ENCODE peak calls at places on chromosomes 2 and 18, in ten cellular contexts. G is naive thymus-derived CD4-positive, alpha-beta T cell; X is ureter; L is cardiac muscle cell; F is D341Med; Z is amniotic stem cell; T is activated T-helper 1 cell treated with Interleukin-2 at 50 U/mL for 16 hours; D is stromal cell of bone marrow; Q is uterus; S is activated naive CD4-positive, alpha-beta T cell. Y is an unnamed sample.
A peak's percentile ranks its signal among the peaks of the same experiment; 100 is the strongest.

GRCh38 chr2:174553811-174554493 is 43.7 kb downstream of the WIPF1 start:
- DNase-seq in Z (no peak), L (no peak), T (no peak), Q (no peak), F (no peak), S (no peak), X (no peak), D (no peak), G (no peak), Y (no peak)

GRCh38 chr2:152247337-152247695 is 71.8 kb upstream of the STAM2 start:
- DNase-seq in L (no peak), Q (no peak), F (no peak), D (peak; percentile 41), S (no peak), T (no peak), G (no peak), Z (no peak), X (no peak), Y (no peak)

GRCh38 chr2:45273412-45274189 is 264.3 kb upstream of the SIX2 start:
- DNase-seq in Z (no peak), L (no peak), Q (no peak), G (no peak), F (no peak), X (no peak), S (no peak), D (no peak), T (no peak), Y (no peak)

GRCh38 chr2:97732436-97733340 is 19.3 kb downstream of the ZAP70 start:
- DNase-seq in Z (no peak), T (no peak), Q (no peak), X (no peak), F (no peak), S (no peak), G (no peak), L (no peak), D (no peak), Y (no peak)

GRCh38 chr2:224178085-224178484 is 139.0 kb upstream of the SERPINE2 start:
- DNase-seq in F (no peak), Z (no peak), G (no peak), X (no peak), D (no peak), Q (no peak), L (peak; percentile 63), S (no peak), T (no peak), Y (no peak)

GRCh38 chr18:23281626-23282436 is 146.5 kb downstream of the CABLES1 start:
- DNase-seq in X (peak; percentile 48), D (peak; percentile 54), Z (peak; percentile 86), Q (no peak), F (no peak), T (no peak), L (peak; percentile 17), G (no peak), S (no peak), Y (no peak)

GRCh38 chr2:191566347-191566746 is 111.6 kb upstream of the NABP1 start:
- DNase-seq in L (peak; percentile 73), S (peak; percentile 50), T (peak; percentile 32), Q (peak; percentile 18), D (peak; percentile 28), F (peak; percentile 64), Z (peak; percentile 48), X (peak; percentile 51), G (peak; percentile 31), Y (peak; percentile 42)

GRCh38 chr2:30686669-30687068 is 120.6 kb downstream of the CAPN13 start:
- DNase-seq in S (no peak), T (no peak), G (no peak), Q (no peak), F (no peak), D (no peak), X (no peak), L (no peak), Z (no peak), Y (no peak)

GRCh38 chr18:79410731-79411613 is 15.2 kb downstream of the NFATC1 start:
- DNase-seq in S (no peak), D (no peak), F (no peak), X (no peak), G (no peak), Q (no peak), L (no peak), T (no peak), Z (no peak), Y (no peak)

GRCh38 chr18:38695559-38696270 is 1130.1 kb upstream of the CELF4 start:
- DNase-seq in T (no peak), Z (no peak), S (no peak), L (peak; percentile 6), X (no peak), F (no peak), D (peak; percentile 18), G (no peak), Q (no peak), Y (no peak)

GRCh38 chr2:31213063-31213882 is 4.0 kb downstream of the CAPN14 start:
- DNase-seq in X (peak; percentile 23), Z (no peak), F (no peak), G (no peak), Q (no peak), D (no peak), S (no peak), T (no peak), L (peak; percentile 52), Y (no peak)

GRCh38 chr2:146598791-146599190 is 1246.0 kb upstream of the ACVR2A start:
- DNase-seq in T (no peak), F (no peak), Q (no peak), X (no peak), Z (no peak), L (no peak), D (no peak), S (no peak), G (no peak), Y (no peak)

GRCh38 chr2:209638346-209638745 is 133.3 kb upstream of the UNC80 start:
- DNase-seq in T (no peak), S (no peak), X (no peak), D (no peak), Z (no peak), L (peak; percentile 7), G (no peak), Q (no peak), F (no peak), Y (no peak)

GRCh38 chr18:77209587-77209986 is 40.1 kb upstream of the GALR1 start:
- DNase-seq in X (no peak), D (no peak), S (no peak), T (no peak), Q (no peak), Z (no peak), L (peak; percentile 26), F (no peak), G (no peak), Y (no peak)

GRCh38 chr2:201795608-201796477 is 10.5 kb upstream of the CDK15 start:
- DNase-seq in Q (no peak), D (no peak), F (peak; percentile 73), S (no peak), G (no peak), L (peak; percentile 62), X (no peak), Z (peak; percentile 29), T (no peak), Y (no peak)

GRCh38 chr2:43464546-43464945 is 131.3 kb downstream of the THADA start:
- DNase-seq in D (no peak), X (no peak), L (peak; percentile 89), T (no peak), S (no peak), Q (peak; percentile 65), G (no peak), Z (no peak), F (no peak), Y (no peak)

GRCh38 chr2:95292623-95293260 is 4.4 kb upstream of the KCNIP3 start:
- DNase-seq in T (no peak), Z (no peak), F (no peak), S (no peak), Q (no peak), X (no peak), L (no peak), G (no peak), D (no peak), Y (no peak)

GRCh38 chr2:85710687-85711577 is 16.8 kb downstream of the GNLY start:
- DNase-seq in X (no peak), L (peak; percentile 65), G (no peak), Q (no peak), F (no peak), S (no peak), T (no peak), Z (no peak), D (no peak), Y (no peak)

GRCh38 chr18:9627642-9628041 is 13.3 kb upstream of the PPP4R1 start:
- DNase-seq in D (no peak), S (no peak), Z (no peak), G (no peak), Q (no peak), X (no peak), T (no peak), F (no peak), L (peak; percentile 77), Y (no peak)

GRCh38 chr2:216424305-216424704 is 12.0 kb downstream of the SMARCAL1 start:
- DNase-seq in G (no peak), Q (no peak), Z (no peak), F (no peak), X (no peak), L (no peak), S (no peak), T (no peak), D (peak; percentile 27), Y (no peak)

GRCh38 chr2:29254-29653 is 17.1 kb downstream of the FAM110C start:
- DNase-seq in D (no peak), X (no peak), Z (no peak), Q (no peak), S (no peak), L (no peak), F (no peak), T (no peak), G (no peak), Y (no peak)

GRCh38 chr2:108297436-108298141 is 8.9 kb downstream of the SULT1C2 start:
- DNase-seq in L (peak; percentile 30), S (no peak), F (no peak), D (peak; percentile 70), Z (peak; percentile 11), T (no peak), X (no peak), Q (no peak), G (no peak), Y (no peak)

GRCh38 chr2:86372641-86373502 is 35.4 kb upstream of the REEP1 start:
- DNase-seq in X (peak; percentile 50), Z (peak; percentile 15), D (peak; percentile 25), F (peak; percentile 72), L (peak; percentile 66), Q (peak; percentile 20), G (no peak), T (no peak), S (no peak), Y (no peak)

GRCh38 chr18:47992266-47992665 is 61.8 kb upstream of the SMAD2 start:
- DNase-seq in F (no peak), D (no peak), X (no peak), T (no peak), G (no peak), L (no peak), S (no peak), Q (no peak), Z (no peak), Y (no peak)

GRCh38 chr2:134408386-134408785 is 154.5 kb downstream of the MGAT5 start:
- DNase-seq in Q (no peak), X (no peak), Z (no peak), L (no peak), D (no peak), G (no peak), S (no peak), T (no peak), F (no peak), Y (no peak)

GRCh38 chr2:33730193-33730592 is 131.1 kb upstream of the FAM98A start:
- DNase-seq in Z (no peak), X (no peak), S (no peak), G (no peak), F (no peak), Q (no peak), D (no peak), T (no peak), L (no peak), Y (no peak)

GRCh38 chr18:9869713-9870430 is 15.9 kb upstream of the TXNDC2 start:
- DNase-seq in T (no peak), S (no peak), D (peak; percentile 79), Q (peak; percentile 42), L (peak; percentile 85), Z (peak; percentile 4), G (no peak), F (no peak), X (no peak), Y (no peak)

GRCh38 chr2:236345081-236345714 is 81.0 kb upstream of the ASB18 start:
- DNase-seq in F (no peak), G (no peak), X (no peak), D (no peak), T (no peak), Z (no peak), L (no peak), S (no peak), Q (no peak), Y (no peak)

Y was measured in activated CD4-positive, CD25-positive, alpha-beta regulatory T cell.